ENCODE peak calls at places on chromosomes 4 and X, in five cellular contexts. Z is fibroblast of villous mesenchyme, H is adrenal gland, E is GM03348, N is NCI-H1436. F is an unnamed sample.

GRCh38 chr4:99076292-99076976 is 12.2 kb downstream of the ADH5 start:
- DNase-seq in N (no peak), Z (no peak), H (no peak), E (no peak), F (no peak)

GRCh38 chr4:39521253-39521908 is 5.9 kb downstream of the UGDH start:
- DNase-seq in N (no peak), H (no peak), E (peak; percentile 75), Z (peak; percentile 63), F (no peak)

GRCh38 chr4:98851806-98852205 is 77.1 kb downstream of the EIF4E start:
- DNase-seq in N (no peak), Z (peak; percentile 62), E (peak; percentile 49), H (no peak), F (peak; percentile 48)

GRCh38 chr4:165537028-165537648 is 158.3 kb downstream of the CPE start:
- DNase-seq in E (peak; percentile 32), H (no peak), N (peak; percentile 52), Z (peak; percentile 63), F (peak; percentile 44)

GRCh38 chr4:77433102-77433733 is 172.4 kb upstream of the CXCL13 start:
- DNase-seq in N (peak; percentile 50), E (peak; percentile 29), Z (peak; percentile 34), H (no peak), F (peak; percentile 45)

GRCh38 chr4:110195561-110196205 is 2.7 kb downstream of the ELOVL6 start:
- DNase-seq in N (no peak), H (no peak), Z (peak; percentile 45), E (no peak), F (no peak)

GRCh38 chrX:38431525-38431924 is 79.1 kb downstream of the OTC start:
- DNase-seq in N (no peak), E (no peak), Z (no peak), H (no peak), F (no peak)

GRCh38 chr4:122010610-122011009 is 58.8 kb upstream of the TRPC3 start:
- DNase-seq in Z (no peak), N (no peak), E (no peak), H (no peak), F (peak; percentile 71)

GRCh38 chr4:120948382-120948781 is 25.9 kb upstream of the PRDM5 start:
- DNase-seq in Z (no peak), N (no peak), H (no peak), E (no peak), F (no peak)

GRCh38 chr4:181138116-181138515 is 1105.1 kb upstream of the TENM3 start:
- DNase-seq in E (no peak), H (no peak), Z (no peak), N (no peak), F (no peak)

GRCh38 chr4:181661090-181661489 is 582.1 kb upstream of the TENM3 start:
- DNase-seq in N (no peak), H (no peak), Z (no peak), E (peak; percentile 37), F (peak; percentile 70)

GRCh38 chrX:15815779-15816452 is 25.6 kb downstream of the ZRSR2 start:
- DNase-seq in Z (no peak), N (no peak), E (peak; percentile 25), H (no peak), F (peak; percentile 2)

GRCh38 chr4:149784018-149784417 is 31.6 kb downstream of the IQCM start:
- DNase-seq in Z (no peak), N (no peak), E (no peak), H (no peak), F (peak; percentile 30)

GRCh38 chrX:130171446-130172126 is at the start of gene RAB33A:
- DNase-seq in Z (peak; percentile 24), E (peak; percentile 26), H (peak; percentile 21), N (peak; percentile 38), F (no peak)

GRCh38 chr4:3871181-3871852 is 105.1 kb downstream of the ADRA2C start:
- DNase-seq in E (peak; percentile 55), H (no peak), Z (no peak), N (peak; percentile 6), F (no peak)

GRCh38 chr4:183097251-183098079 is 1.6 kb upstream of the WWC2 start:
- DNase-seq in E (no peak), Z (no peak), H (peak; percentile 32), N (no peak), F (peak; percentile 34)

GRCh38 chr4:91436556-91436955 is 867.2 kb upstream of the GRID2 start:
- DNase-seq in Z (no peak), E (no peak), H (no peak), N (no peak), F (no peak)

GRCh38 chrX:95762716-95763115 is 921.9 kb upstream of the DIAPH2 start:
- DNase-seq in E (no peak), H (no peak), N (no peak), Z (no peak), F (no peak)

GRCh38 chr4:3369781-3370660 is 71.7 kb upstream of the HGFAC start:
- DNase-seq in Z (peak; percentile 86), H (no peak), N (no peak), E (peak; percentile 89), F (peak; percentile 54)

GRCh38 chr4:184309241-184310170 is 91.8 kb upstream of the ENPP6 start:
- DNase-seq in N (no peak), Z (no peak), H (no peak), E (no peak), F (no peak)

GRCh38 chrX:72269671-72270251 is 7.3 kb downstream of the RPS4X start:
- DNase-seq in H (no peak), Z (peak; percentile 68), N (no peak), E (no peak), F (no peak)

GRCh38 chr4:101346562-101347266 is 612 bp downstream of the PPP3CA start:
- DNase-seq in Z (peak; percentile 74), E (peak; percentile 58), H (peak; percentile 66), N (peak; percentile 57), F (peak; percentile 69)

GRCh38 chrX:133468081-133468480 is 52.8 kb upstream of the GPC4 start:
- DNase-seq in E (no peak), H (no peak), Z (no peak), N (no peak), F (no peak)

GRCh38 chrX:65772842-65773241 is 105.4 kb downstream of the MSN start:
- DNase-seq in H (no peak), N (no peak), E (no peak), Z (no peak), F (no peak)

GRCh38 chr4:57378766-57379165 is 268.6 kb upstream of the IGFBP7 start:
- DNase-seq in Z (no peak), H (no peak), E (no peak), N (no peak), F (no peak)

GRCh38 chr4:117429506-117429905 is 344.1 kb upstream of the TRAM1L1 start:
- DNase-seq in H (no peak), E (no peak), N (no peak), Z (no peak), F (no peak)

GRCh38 chr4:30269850-30270249 is 450.3 kb upstream of the PCDH7 start:
- DNase-seq in H (no peak), Z (no peak), E (no peak), N (no peak), F (peak; percentile 30)

GRCh38 chr4:19739101-19739651 is 512.5 kb upstream of the SLIT2 start:
- DNase-seq in H (no peak), N (no peak), Z (peak; percentile 90), E (peak; percentile 19), F (peak; percentile 92)

GRCh38 chr4:118772149-118773081 is 63.5 kb downstream of the SEC24D start:
- DNase-seq in E (peak; percentile 37), H (no peak), N (peak; percentile 40), Z (peak; percentile 66), F (peak; percentile 72)

GRCh38 chr4:32824321-32824720 is 2104.2 kb downstream of the PCDH7 start:
- DNase-seq in E (no peak), N (no peak), Z (no peak), H (no peak), F (peak; percentile 94)

GRCh38 chrX:42195506-42195905 is 272.2 kb upstream of the CASK start:
- DNase-seq in E (no peak), Z (no peak), H (no peak), N (no peak), F (no peak)

GRCh38 chr4:41631538-41631937 is 93.6 kb downstream of the LIMCH1 start:
- DNase-seq in E (no peak), Z (no peak), N (no peak), H (no peak), F (no peak)

GRCh38 chrX:150902434-150903109 is 4.1 kb upstream of the CD99L2 start:
- DNase-seq in E (no peak), Z (no peak), N (peak; percentile 20), H (no peak), F (no peak)

GRCh38 chr4:3385719-3386440 is 55.9 kb upstream of the HGFAC start:
- DNase-seq in H (no peak), E (no peak), Z (no peak), N (no peak), F (no peak)

GRCh38 chr4:30717208-30718020 is 2.8 kb upstream of the PCDH7 start:
- DNase-seq in H (no peak), E (peak; percentile 71), Z (peak; percentile 54), N (no peak), F (peak; percentile 82)

F was measured in amniotic epithelial cell.